ENCODE peak calls at places on chromosomes 2 and 18, in five cellular contexts. One of them, this sample, is unnamed.
A peak's percentile ranks its signal among the peaks of the same experiment; 100 is the strongest.

GRCh38 chr2:113890253-113891235 is 655 bp downstream of the ACTR3 start:
- DNase-seq in BE2C: peak; percentile 21
- DNase-seq in HFFc6: peak; percentile 65
- DNase-seq in fibroblast of lung: peak; percentile 87
- DNase-seq in cardiac muscle cell: peak; percentile 67
- DNase-seq in this sample: peak; percentile 87

GRCh38 chr2:45024600-45025291 is 15.5 kb upstream of the SIX2 start:
- DNase-seq in BE2C: no peak
- DNase-seq in HFFc6: peak; percentile 59
- DNase-seq in fibroblast of lung: peak; percentile 89
- DNase-seq in cardiac muscle cell: no peak
- DNase-seq in this sample: no peak

GRCh38 chr2:45720210-45720609 is 68.7 kb downstream of the PRKCE start:
- DNase-seq in BE2C: no peak
- DNase-seq in HFFc6: no peak
- DNase-seq in fibroblast of lung: no peak
- DNase-seq in cardiac muscle cell: no peak
- DNase-seq in this sample: no peak

GRCh38 chr2:49619804-49620203 is 465.5 kb upstream of the FSHR start:
- DNase-seq in BE2C: no peak
- DNase-seq in HFFc6: no peak
- DNase-seq in fibroblast of lung: no peak
- DNase-seq in cardiac muscle cell: no peak
- DNase-seq in this sample: no peak

GRCh38 chr2:120898496-120898895 is 162.8 kb downstream of the GLI2 start:
- DNase-seq in BE2C: no peak
- DNase-seq in HFFc6: no peak
- DNase-seq in fibroblast of lung: no peak
- DNase-seq in cardiac muscle cell: no peak
- DNase-seq in this sample: no peak

GRCh38 chr18:61851940-61852451 is 40.8 kb downstream of the RNF152 start:
- DNase-seq in BE2C: no peak
- DNase-seq in HFFc6: peak; percentile 33
- DNase-seq in fibroblast of lung: peak; percentile 25
- DNase-seq in cardiac muscle cell: no peak
- DNase-seq in this sample: no peak

GRCh38 chr2:46334389-46335345 is 37.5 kb downstream of the EPAS1 start:
- DNase-seq in BE2C: no peak
- DNase-seq in HFFc6: peak; percentile 97
- DNase-seq in fibroblast of lung: peak; percentile 94
- DNase-seq in cardiac muscle cell: no peak
- DNase-seq in this sample: no peak

GRCh38 chr2:157875720-157876065 is 437 bp downstream of the ACVR1 start:
- DNase-seq in BE2C: no peak
- DNase-seq in HFFc6: no peak
- DNase-seq in fibroblast of lung: no peak
- DNase-seq in cardiac muscle cell: peak; percentile 76
- DNase-seq in this sample: peak; percentile 49

GRCh38 chr2:72035518-72036172 is 112.0 kb downstream of the CYP26B1 start:
- DNase-seq in BE2C: no peak
- DNase-seq in HFFc6: no peak
- DNase-seq in fibroblast of lung: peak; percentile 6
- DNase-seq in cardiac muscle cell: no peak
- DNase-seq in this sample: no peak

GRCh38 chr2:113760400-113760799 is 4.0 kb upstream of the SLC35F5 start:
- DNase-seq in BE2C: no peak
- DNase-seq in HFFc6: peak; percentile 85
- DNase-seq in fibroblast of lung: peak; percentile 80
- DNase-seq in cardiac muscle cell: no peak
- DNase-seq in this sample: no peak

GRCh38 chr2:174764281-174765063 is at the start of gene CHRNA1:
- DNase-seq in BE2C: no peak
- DNase-seq in HFFc6: peak; percentile 40
- DNase-seq in fibroblast of lung: peak; percentile 34
- DNase-seq in cardiac muscle cell: no peak
- DNase-seq in this sample: no peak

GRCh38 chr2:189252991-189253680 is 73.6 kb upstream of the COL5A2 start:
- DNase-seq in BE2C: no peak
- DNase-seq in HFFc6: peak; percentile 36
- DNase-seq in fibroblast of lung: no peak
- DNase-seq in cardiac muscle cell: no peak
- DNase-seq in this sample: no peak

GRCh38 chr2:121076885-121077549 is 208.0 kb downstream of the TFCP2L1 start:
- DNase-seq in BE2C: peak; percentile 67
- DNase-seq in HFFc6: peak; percentile 50
- DNase-seq in fibroblast of lung: peak; percentile 23
- DNase-seq in cardiac muscle cell: peak; percentile 82
- DNase-seq in this sample: peak; percentile 85

GRCh38 chr2:168566974-168567650 is 111.0 kb downstream of the CERS6 start:
- DNase-seq in BE2C: no peak
- DNase-seq in HFFc6: no peak
- DNase-seq in fibroblast of lung: peak; percentile 79
- DNase-seq in cardiac muscle cell: no peak
- DNase-seq in this sample: no peak

GRCh38 chr2:27308359-27308875 is at the start of gene UCN:
- DNase-seq in BE2C: peak; percentile 89
- DNase-seq in HFFc6: peak; percentile 17
- DNase-seq in fibroblast of lung: peak; percentile 38
- DNase-seq in cardiac muscle cell: peak; percentile 91
- DNase-seq in this sample: peak; percentile 11

GRCh38 chr2:160479269-160479668 is 14.3 kb downstream of the RBMS1 start:
- DNase-seq in BE2C: no peak
- DNase-seq in HFFc6: no peak
- DNase-seq in fibroblast of lung: no peak
- DNase-seq in cardiac muscle cell: no peak
- DNase-seq in this sample: no peak

GRCh38 chr2:190420822-190421221 is 12.7 kb downstream of the MFSD6 start:
- DNase-seq in BE2C: no peak
- DNase-seq in HFFc6: no peak
- DNase-seq in fibroblast of lung: no peak
- DNase-seq in cardiac muscle cell: no peak
- DNase-seq in this sample: no peak

GRCh38 chr2:127482031-127482430 is 44.3 kb downstream of the IWS1 start:
- DNase-seq in BE2C: no peak
- DNase-seq in HFFc6: no peak
- DNase-seq in fibroblast of lung: no peak
- DNase-seq in cardiac muscle cell: no peak
- DNase-seq in this sample: no peak

GRCh38 chr2:240429872-240430491 is 5.5 kb upstream of the GPC1 start:
- DNase-seq in BE2C: peak; percentile 15
- DNase-seq in HFFc6: no peak
- DNase-seq in fibroblast of lung: no peak
- DNase-seq in cardiac muscle cell: no peak
- DNase-seq in this sample: no peak

GRCh38 chr2:206160124-206160806 is 570 bp downstream of the EEF1B2 start:
- DNase-seq in BE2C: peak; percentile 73
- DNase-seq in HFFc6: no peak
- DNase-seq in fibroblast of lung: peak; percentile 51
- DNase-seq in cardiac muscle cell: peak; percentile 70
- DNase-seq in this sample: peak; percentile 16

GRCh38 chr2:203892207-203892606 is 24.6 kb downstream of the CTLA4 start:
- DNase-seq in BE2C: no peak
- DNase-seq in HFFc6: no peak
- DNase-seq in fibroblast of lung: no peak
- DNase-seq in cardiac muscle cell: no peak
- DNase-seq in this sample: no peak

GRCh38 chr2:213251618-213252017 is 32.6 kb upstream of the SPAG16 start:
- DNase-seq in BE2C: no peak
- DNase-seq in HFFc6: peak; percentile 73
- DNase-seq in fibroblast of lung: peak; percentile 89
- DNase-seq in cardiac muscle cell: peak; percentile 74
- DNase-seq in this sample: no peak

GRCh38 chr2:9212010-9212638 is 5.5 kb downstream of the ASAP2 start:
- DNase-seq in BE2C: no peak
- DNase-seq in HFFc6: no peak
- DNase-seq in fibroblast of lung: no peak
- DNase-seq in cardiac muscle cell: no peak
- DNase-seq in this sample: no peak

GRCh38 chr2:172480301-172481218 is 53.2 kb downstream of the ITGA6 start:
- DNase-seq in BE2C: no peak
- DNase-seq in HFFc6: peak; percentile 26
- DNase-seq in fibroblast of lung: peak; percentile 52
- DNase-seq in cardiac muscle cell: peak; percentile 13
- DNase-seq in this sample: peak; percentile 55

GRCh38 chr2:172478353-172478752 is 51.0 kb downstream of the ITGA6 start:
- DNase-seq in BE2C: no peak
- DNase-seq in HFFc6: no peak
- DNase-seq in fibroblast of lung: no peak
- DNase-seq in cardiac muscle cell: no peak
- DNase-seq in this sample: no peak

GRCh38 chr2:172484706-172485105 is 57.3 kb downstream of the ITGA6 start:
- DNase-seq in BE2C: no peak
- DNase-seq in HFFc6: no peak
- DNase-seq in fibroblast of lung: no peak
- DNase-seq in cardiac muscle cell: no peak
- DNase-seq in this sample: no peak

GRCh38 chr2:172484253-172484652 is 56.9 kb downstream of the ITGA6 start:
- DNase-seq in BE2C: no peak
- DNase-seq in HFFc6: peak; percentile 18
- DNase-seq in fibroblast of lung: peak; percentile 53
- DNase-seq in cardiac muscle cell: peak; percentile 25
- DNase-seq in this sample: no peak

DNA sequence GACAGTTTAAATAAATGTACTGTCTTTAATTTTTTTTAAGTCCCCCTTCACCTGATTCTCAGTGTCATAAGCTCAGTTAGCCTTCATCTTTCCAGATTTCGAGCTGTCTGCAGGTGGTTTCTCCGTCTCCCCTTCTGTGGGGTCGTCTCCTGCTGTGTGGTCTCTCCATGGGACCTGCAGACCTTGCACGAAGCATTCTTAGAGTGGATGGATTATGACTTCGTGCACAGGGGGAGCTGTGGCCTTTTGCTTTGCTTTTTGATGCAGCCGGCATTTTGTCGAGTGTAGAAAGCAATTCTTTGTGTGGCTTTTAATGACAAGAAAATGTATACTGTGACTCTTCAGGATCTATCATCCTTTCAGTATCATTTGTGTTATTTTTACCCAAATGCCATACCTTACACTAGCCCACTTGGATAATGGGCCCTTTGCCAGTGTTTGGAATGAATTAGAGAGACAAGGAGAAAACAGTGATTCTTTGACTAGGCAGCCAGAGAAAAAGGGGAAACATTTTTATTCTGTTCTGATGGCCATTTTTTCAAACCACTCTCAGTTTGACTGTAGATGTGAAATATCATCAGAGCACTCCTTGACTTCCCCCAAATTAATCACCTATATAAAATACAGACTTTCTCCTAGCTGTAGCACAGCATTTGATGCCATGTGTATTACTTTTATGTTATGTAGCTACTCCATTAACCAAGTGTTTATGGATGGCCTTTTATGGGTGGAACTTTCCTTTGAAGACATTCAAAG is 54.3 kb downstream of the ITGA6 start:
- DNase-seq in BE2C: no peak
- DNase-seq in HFFc6: no peak
- DNase-seq in fibroblast of lung: no peak
- DNase-seq in cardiac muscle cell: peak; percentile 29
- DNase-seq in this sample: no peak
- TF ChIP-seq CTCF in BE2C: no peak
- TF ChIP-seq CTCF in HFFc6: no peak
- TF ChIP-seq CTCF in fibroblast of lung: no peak
- TF ChIP-seq CTCF in cardiac muscle cell: no peak
- TF ChIP-seq CTCF in this sample: no peak

DNA sequence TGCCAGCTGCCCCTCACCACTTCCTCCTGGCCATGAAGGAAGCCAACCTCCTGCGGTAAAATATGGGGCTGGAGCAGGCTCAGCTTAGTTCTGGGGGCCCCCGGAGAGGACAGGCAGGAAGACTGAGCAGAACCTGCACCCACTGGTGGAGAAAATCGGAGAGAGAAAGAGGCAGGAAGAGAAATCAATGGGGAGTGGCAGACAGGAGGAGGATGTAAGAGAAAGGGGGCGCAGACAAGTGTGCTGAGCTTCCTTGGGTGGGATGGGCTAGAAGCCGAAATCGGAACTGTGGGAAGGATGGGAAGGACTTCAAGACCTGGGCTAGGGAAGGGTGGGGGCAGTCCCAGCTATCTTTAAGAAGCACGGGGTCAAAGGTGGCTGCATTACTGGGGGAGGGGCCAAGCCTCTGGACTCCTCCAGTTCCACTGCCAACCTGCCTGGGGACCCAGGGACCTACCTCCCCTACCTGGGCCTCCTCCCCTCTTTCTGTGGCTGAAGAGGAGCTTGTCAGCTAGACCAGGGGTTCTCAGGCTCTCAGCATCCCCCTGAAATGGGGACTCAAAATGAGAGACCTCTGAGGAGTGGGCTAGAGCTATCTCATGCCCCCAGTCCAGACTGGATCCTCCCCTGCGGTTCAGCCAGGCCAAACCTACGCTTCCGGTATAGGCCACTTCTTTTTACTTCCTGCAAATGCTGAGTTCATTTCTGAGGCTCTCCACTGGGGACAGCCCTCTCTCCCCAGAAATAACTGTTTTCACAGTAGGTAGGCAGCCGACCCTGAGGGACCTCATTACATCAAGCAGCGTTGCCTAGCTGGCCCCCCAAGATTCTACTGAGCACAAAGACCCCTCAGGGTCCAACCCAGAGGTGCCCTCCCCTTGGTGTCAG is 33.6 kb upstream of the B3GNT7 start:
- DNase-seq in BE2C: no peak
- DNase-seq in HFFc6: no peak
- DNase-seq in fibroblast of lung: no peak
- DNase-seq in cardiac muscle cell: no peak
- DNase-seq in this sample: peak; percentile 39
- TF ChIP-seq CTCF in BE2C: peak; percentile 3
- TF ChIP-seq CTCF in HFFc6: no peak
- TF ChIP-seq CTCF in fibroblast of lung: no peak
- TF ChIP-seq CTCF in cardiac muscle cell: no peak
- TF ChIP-seq CTCF in this sample: no peak

GRCh38 chr2:221478106-221478863 is 93.8 kb downstream of the EPHA4 start:
- DNase-seq in BE2C: no peak
- DNase-seq in HFFc6: no peak
- DNase-seq in fibroblast of lung: no peak
- DNase-seq in cardiac muscle cell: no peak
- DNase-seq in this sample: no peak
- TF ChIP-seq CTCF in BE2C: no peak
- TF ChIP-seq CTCF in HFFc6: peak; percentile 12
- TF ChIP-seq CTCF in fibroblast of lung: no peak
- TF ChIP-seq CTCF in cardiac muscle cell: no peak
- TF ChIP-seq CTCF in this sample: no peak

GRCh38 chr2:30074023-30074422 is 72.8 kb upstream of the YPEL5 start:
- DNase-seq in BE2C: no peak
- DNase-seq in HFFc6: no peak
- DNase-seq in fibroblast of lung: no peak
- DNase-seq in cardiac muscle cell: no peak
- DNase-seq in this sample: no peak

GRCh38 chr2:30073523-30073922 is 73.3 kb upstream of the YPEL5 start:
- DNase-seq in BE2C: no peak
- DNase-seq in HFFc6: no peak
- DNase-seq in fibroblast of lung: no peak
- DNase-seq in cardiac muscle cell: peak; percentile 2
- DNase-seq in this sample: no peak

DNA sequence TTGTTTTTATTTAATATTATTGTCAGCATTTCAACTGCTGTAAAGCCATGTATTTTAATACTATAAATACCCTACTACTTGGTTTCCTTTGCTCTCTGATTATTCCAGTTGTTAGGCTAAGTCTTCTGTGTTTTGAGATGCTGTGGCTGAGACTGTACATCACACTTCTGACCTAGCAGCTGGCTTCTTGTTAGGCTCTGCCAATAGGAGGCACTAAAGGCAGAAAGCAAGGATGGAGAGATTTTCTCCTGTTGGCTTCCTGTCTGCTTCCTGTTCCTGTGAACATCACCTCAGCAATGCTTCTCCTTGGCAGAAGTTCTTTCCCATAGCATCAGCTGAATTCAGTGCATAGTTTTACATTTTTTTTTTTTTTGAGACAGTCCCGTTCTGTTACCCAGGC is 68.3 kb upstream of the YPEL5 start:
- DNase-seq in BE2C: no peak
- DNase-seq in HFFc6: peak; percentile 12
- DNase-seq in fibroblast of lung: no peak
- DNase-seq in cardiac muscle cell: no peak
- DNase-seq in this sample: no peak
- TF ChIP-seq CTCF in BE2C: peak; percentile 17
- TF ChIP-seq CTCF in HFFc6: peak; percentile 36
- TF ChIP-seq CTCF in fibroblast of lung: no peak
- TF ChIP-seq CTCF in cardiac muscle cell: no peak
- TF ChIP-seq CTCF in this sample: no peak